ENCODE peak calls at places on chromosome 17, in six cellular contexts. One of them, this sample, is unnamed.

GRCh38 chr17:38442548-38442947 is 14.3 kb downstream of the ARHGAP23 start:
- DNase-seq in stimulated activated CD8-positive, alpha-beta memory T cell treated with anti-CD3 and anti-CD28 coated beads, Interleukin-12 subunit alpha, Interleukin-12 subunit beta, amount 100 ng/mL, for 4 hours: no peak
- DNase-seq in ELR: peak
- DNase-seq in activated CD4-positive, alpha-beta T cell treated with anti-CD3 and anti-CD28 coated beads, Interleukin-2, amount 10 ng/mL, durations not matched to agents 7 days and 5 days: no peak
- DNase-seq in GM06990: no peak
- DNase-seq in K562: no peak
- DNase-seq in this sample: no peak

GRCh38 chr17:41251261-41251660 is 1.8 kb downstream of the KRTAP9-4 start:
- DNase-seq in stimulated activated CD8-positive, alpha-beta memory T cell treated with anti-CD3 and anti-CD28 coated beads, Interleukin-12 subunit alpha, Interleukin-12 subunit beta, amount 100 ng/mL, for 4 hours: no peak
- DNase-seq in ELR: no peak
- DNase-seq in activated CD4-positive, alpha-beta T cell treated with anti-CD3 and anti-CD28 coated beads, Interleukin-2, amount 10 ng/mL, durations not matched to agents 7 days and 5 days: no peak
- DNase-seq in GM06990: no peak
- DNase-seq in K562: no peak
- DNase-seq in this sample: no peak

GRCh38 chr17:2057714-2058520 is 3.0 kb downstream of the HIC1 start:
- DNase-seq in stimulated activated CD8-positive, alpha-beta memory T cell treated with anti-CD3 and anti-CD28 coated beads, Interleukin-12 subunit alpha, Interleukin-12 subunit beta, amount 100 ng/mL, for 4 hours: no peak
- DNase-seq in ELR: no peak
- DNase-seq in activated CD4-positive, alpha-beta T cell treated with anti-CD3 and anti-CD28 coated beads, Interleukin-2, amount 10 ng/mL, durations not matched to agents 7 days and 5 days: no peak
- DNase-seq in GM06990: peak
- DNase-seq in K562: no peak
- DNase-seq in this sample: no peak

GRCh38 chr17:36674278-36674650 is 72.9 kb downstream of the MRM1 start:
- DNase-seq in stimulated activated CD8-positive, alpha-beta memory T cell treated with anti-CD3 and anti-CD28 coated beads, Interleukin-12 subunit alpha, Interleukin-12 subunit beta, amount 100 ng/mL, for 4 hours: no peak
- DNase-seq in ELR: no peak
- DNase-seq in activated CD4-positive, alpha-beta T cell treated with anti-CD3 and anti-CD28 coated beads, Interleukin-2, amount 10 ng/mL, durations not matched to agents 7 days and 5 days: peak
- DNase-seq in GM06990: no peak
- DNase-seq in K562: no peak
- DNase-seq in this sample: no peak

GRCh38 chr17:28399808-28400207 is 6.2 kb downstream of the SLC46A1 start:
- DNase-seq in stimulated activated CD8-positive, alpha-beta memory T cell treated with anti-CD3 and anti-CD28 coated beads, Interleukin-12 subunit alpha, Interleukin-12 subunit beta, amount 100 ng/mL, for 4 hours: no peak
- DNase-seq in ELR: no peak
- DNase-seq in activated CD4-positive, alpha-beta T cell treated with anti-CD3 and anti-CD28 coated beads, Interleukin-2, amount 10 ng/mL, durations not matched to agents 7 days and 5 days: no peak
- DNase-seq in GM06990: no peak
- DNase-seq in K562: no peak
- DNase-seq in this sample: no peak

GRCh38 chr17:59829217-59830006 is 63.3 kb downstream of the TUBD1 start:
- DNase-seq in stimulated activated CD8-positive, alpha-beta memory T cell treated with anti-CD3 and anti-CD28 coated beads, Interleukin-12 subunit alpha, Interleukin-12 subunit beta, amount 100 ng/mL, for 4 hours: no peak
- DNase-seq in ELR: peak
- DNase-seq in activated CD4-positive, alpha-beta T cell treated with anti-CD3 and anti-CD28 coated beads, Interleukin-2, amount 10 ng/mL, durations not matched to agents 7 days and 5 days: peak
- DNase-seq in GM06990: peak
- DNase-seq in K562: peak
- DNase-seq in this sample: peak

GRCh38 chr17:10292057-10292931 is 80.5 kb downstream of the MYH13 start:
- DNase-seq in stimulated activated CD8-positive, alpha-beta memory T cell treated with anti-CD3 and anti-CD28 coated beads, Interleukin-12 subunit alpha, Interleukin-12 subunit beta, amount 100 ng/mL, for 4 hours: no peak
- DNase-seq in ELR: peak
- DNase-seq in activated CD4-positive, alpha-beta T cell treated with anti-CD3 and anti-CD28 coated beads, Interleukin-2, amount 10 ng/mL, durations not matched to agents 7 days and 5 days: no peak
- DNase-seq in GM06990: no peak
- DNase-seq in K562: peak
- DNase-seq in this sample: peak

GRCh38 chr17:42112552-42113176 is at the start of gene DHX58:
- DNase-seq in stimulated activated CD8-positive, alpha-beta memory T cell treated with anti-CD3 and anti-CD28 coated beads, Interleukin-12 subunit alpha, Interleukin-12 subunit beta, amount 100 ng/mL, for 4 hours: peak
- DNase-seq in ELR: peak
- DNase-seq in activated CD4-positive, alpha-beta T cell treated with anti-CD3 and anti-CD28 coated beads, Interleukin-2, amount 10 ng/mL, durations not matched to agents 7 days and 5 days: peak
- DNase-seq in GM06990: peak
- DNase-seq in K562: peak
- DNase-seq in this sample: peak

GRCh38 chr17:50721194-50722010 is 2.0 kb downstream of the LUC7L3 start:
- DNase-seq in stimulated activated CD8-positive, alpha-beta memory T cell treated with anti-CD3 and anti-CD28 coated beads, Interleukin-12 subunit alpha, Interleukin-12 subunit beta, amount 100 ng/mL, for 4 hours: no peak
- DNase-seq in ELR: peak
- DNase-seq in activated CD4-positive, alpha-beta T cell treated with anti-CD3 and anti-CD28 coated beads, Interleukin-2, amount 10 ng/mL, durations not matched to agents 7 days and 5 days: peak
- DNase-seq in GM06990: no peak
- DNase-seq in K562: peak
- DNase-seq in this sample: no peak

GRCh38 chr17:15123593-15124590 is 141.2 kb downstream of the PMP22 start:
- DNase-seq in stimulated activated CD8-positive, alpha-beta memory T cell treated with anti-CD3 and anti-CD28 coated beads, Interleukin-12 subunit alpha, Interleukin-12 subunit beta, amount 100 ng/mL, for 4 hours: no peak
- DNase-seq in ELR: peak
- DNase-seq in activated CD4-positive, alpha-beta T cell treated with anti-CD3 and anti-CD28 coated beads, Interleukin-2, amount 10 ng/mL, durations not matched to agents 7 days and 5 days: no peak
- DNase-seq in GM06990: no peak
- DNase-seq in K562: no peak
- DNase-seq in this sample: no peak

GRCh38 chr17:74116087-74116717 is 87.3 kb upstream of the RPL38 start:
- DNase-seq in stimulated activated CD8-positive, alpha-beta memory T cell treated with anti-CD3 and anti-CD28 coated beads, Interleukin-12 subunit alpha, Interleukin-12 subunit beta, amount 100 ng/mL, for 4 hours: no peak
- DNase-seq in ELR: no peak
- DNase-seq in activated CD4-positive, alpha-beta T cell treated with anti-CD3 and anti-CD28 coated beads, Interleukin-2, amount 10 ng/mL, durations not matched to agents 7 days and 5 days: no peak
- DNase-seq in GM06990: no peak
- DNase-seq in K562: no peak
- DNase-seq in this sample: no peak

GRCh38 chr17:68431661-68432071 is 25.6 kb downstream of the WIPI1 start:
- DNase-seq in stimulated activated CD8-positive, alpha-beta memory T cell treated with anti-CD3 and anti-CD28 coated beads, Interleukin-12 subunit alpha, Interleukin-12 subunit beta, amount 100 ng/mL, for 4 hours: no peak
- DNase-seq in ELR: peak
- DNase-seq in activated CD4-positive, alpha-beta T cell treated with anti-CD3 and anti-CD28 coated beads, Interleukin-2, amount 10 ng/mL, durations not matched to agents 7 days and 5 days: peak
- DNase-seq in GM06990: no peak
- DNase-seq in K562: peak
- DNase-seq in this sample: no peak

GRCh38 chr17:80782536-80783427 is 208.9 kb upstream of the CHMP6 start:
- DNase-seq in stimulated activated CD8-positive, alpha-beta memory T cell treated with anti-CD3 and anti-CD28 coated beads, Interleukin-12 subunit alpha, Interleukin-12 subunit beta, amount 100 ng/mL, for 4 hours: no peak
- DNase-seq in ELR: peak
- DNase-seq in activated CD4-positive, alpha-beta T cell treated with anti-CD3 and anti-CD28 coated beads, Interleukin-2, amount 10 ng/mL, durations not matched to agents 7 days and 5 days: peak
- DNase-seq in GM06990: no peak
- DNase-seq in K562: no peak
- DNase-seq in this sample: no peak

GRCh38 chr17:57086069-57086930 is 1.3 kb downstream of the AKAP1 start:
- DNase-seq in stimulated activated CD8-positive, alpha-beta memory T cell treated with anti-CD3 and anti-CD28 coated beads, Interleukin-12 subunit alpha, Interleukin-12 subunit beta, amount 100 ng/mL, for 4 hours: no peak
- DNase-seq in ELR: peak
- DNase-seq in activated CD4-positive, alpha-beta T cell treated with anti-CD3 and anti-CD28 coated beads, Interleukin-2, amount 10 ng/mL, durations not matched to agents 7 days and 5 days: peak
- DNase-seq in GM06990: peak
- DNase-seq in K562: peak
- DNase-seq in this sample: no peak

GRCh38 chr17:40582328-40582901 is 17.1 kb upstream of the CCR7 start:
- DNase-seq in stimulated activated CD8-positive, alpha-beta memory T cell treated with anti-CD3 and anti-CD28 coated beads, Interleukin-12 subunit alpha, Interleukin-12 subunit beta, amount 100 ng/mL, for 4 hours: no peak
- DNase-seq in ELR: no peak
- DNase-seq in activated CD4-positive, alpha-beta T cell treated with anti-CD3 and anti-CD28 coated beads, Interleukin-2, amount 10 ng/mL, durations not matched to agents 7 days and 5 days: peak
- DNase-seq in GM06990: peak
- DNase-seq in K562: no peak
- DNase-seq in this sample: peak

GRCh38 chr17:37527249-37527851 is 37.7 kb downstream of the DUSP14 start:
- DNase-seq in stimulated activated CD8-positive, alpha-beta memory T cell treated with anti-CD3 and anti-CD28 coated beads, Interleukin-12 subunit alpha, Interleukin-12 subunit beta, amount 100 ng/mL, for 4 hours: no peak
- DNase-seq in ELR: peak
- DNase-seq in activated CD4-positive, alpha-beta T cell treated with anti-CD3 and anti-CD28 coated beads, Interleukin-2, amount 10 ng/mL, durations not matched to agents 7 days and 5 days: peak
- DNase-seq in GM06990: no peak
- DNase-seq in K562: peak
- DNase-seq in this sample: no peak

GRCh38 chr17:78724999-78725398 is 57.1 kb downstream of the CYTH1 start:
- DNase-seq in stimulated activated CD8-positive, alpha-beta memory T cell treated with anti-CD3 and anti-CD28 coated beads, Interleukin-12 subunit alpha, Interleukin-12 subunit beta, amount 100 ng/mL, for 4 hours: no peak
- DNase-seq in ELR: no peak
- DNase-seq in activated CD4-positive, alpha-beta T cell treated with anti-CD3 and anti-CD28 coated beads, Interleukin-2, amount 10 ng/mL, durations not matched to agents 7 days and 5 days: no peak
- DNase-seq in GM06990: no peak
- DNase-seq in K562: no peak
- DNase-seq in this sample: no peak

GRCh38 chr17:82231562-82232321 is 2.9 kb downstream of the SLC16A3 start:
- DNase-seq in stimulated activated CD8-positive, alpha-beta memory T cell treated with anti-CD3 and anti-CD28 coated beads, Interleukin-12 subunit alpha, Interleukin-12 subunit beta, amount 100 ng/mL, for 4 hours: no peak
- DNase-seq in ELR: peak
- DNase-seq in activated CD4-positive, alpha-beta T cell treated with anti-CD3 and anti-CD28 coated beads, Interleukin-2, amount 10 ng/mL, durations not matched to agents 7 days and 5 days: peak
- DNase-seq in GM06990: peak
- DNase-seq in K562: peak
- DNase-seq in this sample: no peak

GRCh38 chr17:1559047-1559742 is 3.4 kb downstream of the PITPNA start:
- DNase-seq in stimulated activated CD8-positive, alpha-beta memory T cell treated with anti-CD3 and anti-CD28 coated beads, Interleukin-12 subunit alpha, Interleukin-12 subunit beta, amount 100 ng/mL, for 4 hours: no peak
- DNase-seq in ELR: no peak
- DNase-seq in activated CD4-positive, alpha-beta T cell treated with anti-CD3 and anti-CD28 coated beads, Interleukin-2, amount 10 ng/mL, durations not matched to agents 7 days and 5 days: no peak
- DNase-seq in GM06990: no peak
- DNase-seq in K562: no peak
- DNase-seq in this sample: no peak

GRCh38 chr17:56681561-56682266 is 88.2 kb downstream of the NOG start:
- DNase-seq in stimulated activated CD8-positive, alpha-beta memory T cell treated with anti-CD3 and anti-CD28 coated beads, Interleukin-12 subunit alpha, Interleukin-12 subunit beta, amount 100 ng/mL, for 4 hours: no peak
- DNase-seq in ELR: peak
- DNase-seq in activated CD4-positive, alpha-beta T cell treated with anti-CD3 and anti-CD28 coated beads, Interleukin-2, amount 10 ng/mL, durations not matched to agents 7 days and 5 days: peak
- DNase-seq in GM06990: no peak
- DNase-seq in K562: peak
- DNase-seq in this sample: no peak

GRCh38 chr17:29620271-29620670 is 2.4 kb downstream of the CORO6 start:
- DNase-seq in stimulated activated CD8-positive, alpha-beta memory T cell treated with anti-CD3 and anti-CD28 coated beads, Interleukin-12 subunit alpha, Interleukin-12 subunit beta, amount 100 ng/mL, for 4 hours: no peak
- DNase-seq in ELR: peak
- DNase-seq in activated CD4-positive, alpha-beta T cell treated with anti-CD3 and anti-CD28 coated beads, Interleukin-2, amount 10 ng/mL, durations not matched to agents 7 days and 5 days: no peak
- DNase-seq in GM06990: no peak
- DNase-seq in K562: peak
- DNase-seq in this sample: no peak

GRCh38 chr17:81682565-81683207 is 911 bp downstream of the ARL16 start:
- DNase-seq in stimulated activated CD8-positive, alpha-beta memory T cell treated with anti-CD3 and anti-CD28 coated beads, Interleukin-12 subunit alpha, Interleukin-12 subunit beta, amount 100 ng/mL, for 4 hours: no peak
- DNase-seq in ELR: peak
- DNase-seq in activated CD4-positive, alpha-beta T cell treated with anti-CD3 and anti-CD28 coated beads, Interleukin-2, amount 10 ng/mL, durations not matched to agents 7 days and 5 days: no peak
- DNase-seq in GM06990: no peak
- DNase-seq in K562: no peak
- DNase-seq in this sample: no peak

This sample was measured in GM12878.